ENCODE peak calls at places on chromosomes 12 and 14, in six cellular contexts. Q, L, B, H, F and G are unnamed samples.

GRCh38 chr12:15788266-15789214 is 648 bp downstream of the EPS8 start:
- DNase-seq in Q (no peak), L (peak; percentile 35), B (peak; percentile 68), H (peak; percentile 16), F (peak; percentile 77), G (peak; percentile 73)

GRCh38 chr12:93199831-93200236 is 177.9 kb upstream of the NUDT4 start:
- DNase-seq in Q (no peak), L (no peak), B (no peak), H (no peak), F (peak; percentile 61), G (peak; percentile 22)

GRCh38 chr12:109491671-109492070 is 14.2 kb downstream of the UBE3B start:
- DNase-seq in Q (no peak), L (no peak), B (no peak), H (no peak), F (no peak), G (no peak)

GRCh38 chr12:47272412-47273190 is 192.8 kb upstream of the AMIGO2 start:
- DNase-seq in Q (no peak), L (peak; percentile 26), B (no peak), H (no peak), F (peak; percentile 70), G (no peak)

GRCh38 chr14:22570132-22570949 is 18.7 kb downstream of the DAD1 start:
- DNase-seq in Q (peak; percentile 94), L (peak; percentile 49), B (no peak), H (peak; percentile 96), F (peak; percentile 78), G (peak; percentile 88)

GRCh38 chr14:96038920-96039632 is at the start of gene C14orf132:
- DNase-seq in Q (peak; percentile 33), L (no peak), B (peak; percentile 89), H (no peak), F (peak; percentile 56), G (peak; percentile 58)

GRCh38 chr12:14394317-14395058 is 29.0 kb downstream of the ATF7IP start:
- DNase-seq in Q (peak; percentile 74), L (peak; percentile 49), B (no peak), H (peak; percentile 78), F (peak; percentile 88), G (peak; percentile 83)

GRCh38 chr12:70338531-70338930 is 27.6 kb upstream of the KCNMB4 start:
- DNase-seq in Q (no peak), L (no peak), B (no peak), H (no peak), F (peak; percentile 53), G (no peak)

GRCh38 chr14:23361320-23361719 is 3.7 kb downstream of the EFS start:
- DNase-seq in Q (no peak), L (no peak), B (no peak), H (no peak), F (peak; percentile 61), G (peak; percentile 29)

GRCh38 chr12:51389302-51389999 is 1.8 kb downstream of the GALNT6 start:
- DNase-seq in Q (no peak), L (no peak), B (no peak), H (peak; percentile 59), F (peak; percentile 65), G (no peak)

GRCh38 chr12:75850751-75851462 is 180.7 kb downstream of the PHLDA1 start:
- DNase-seq in Q (no peak), L (peak; percentile 81), B (no peak), H (no peak), F (peak; percentile 67), G (peak; percentile 71)

GRCh38 chr14:22559041-22559440 is 30.0 kb downstream of the DAD1 start:
- DNase-seq in Q (no peak), L (no peak), B (no peak), H (no peak), F (no peak), G (no peak)

GRCh38 chr14:64671591-64671990 is 32.6 kb upstream of the PLEKHG3 start:
- DNase-seq in Q (peak; percentile 70), L (peak; percentile 10), B (no peak), H (peak; percentile 84), F (peak; percentile 65), G (peak; percentile 87)

GRCh38 chr14:91866061-91866460 is 1.3 kb downstream of the TC2N start:
- DNase-seq in Q (peak; percentile 33), L (no peak), B (no peak), H (no peak), F (peak; percentile 72), G (no peak)

GRCh38 chr14:55188686-55189295 is 2.6 kb downstream of the DLGAP5 start:
- DNase-seq in Q (no peak), L (no peak), B (no peak), H (no peak), F (peak; percentile 49), G (no peak)

GRCh38 chr12:115857923-115858322 is 419.6 kb downstream of the MED13L start:
- DNase-seq in Q (no peak), L (no peak), B (no peak), H (no peak), F (no peak), G (no peak)

GRCh38 chr14:66508846-66509621 is 1.1 kb downstream of the GPHN start:
- DNase-seq in Q (peak; percentile 50), L (no peak), B (peak; percentile 73), H (peak; percentile 61), F (peak; percentile 35), G (peak; percentile 18)

GRCh38 chr12:20438307-20438779 is 70.0 kb downstream of the PDE3A start:
- DNase-seq in Q (no peak), L (no peak), B (no peak), H (no peak), F (peak; percentile 79), G (peak; percentile 59)

GRCh38 chr14:96576359-96576758 is 74.2 kb downstream of the PAPOLA start:
- DNase-seq in Q (no peak), L (no peak), B (no peak), H (no peak), F (no peak), G (no peak)

GRCh38 chr12:30462249-30462648 is 233.4 kb downstream of the IPO8 start:
- DNase-seq in Q (no peak), L (no peak), B (no peak), H (no peak), F (no peak), G (no peak)